ENCODE peak calls at places on chromosome 17, in five cellular contexts. One of them, this sample, is unnamed.

GRCh38 chr17:68328676-68329075 is 37.4 kb downstream of the ARSG start:
- DNase-seq in T-helper 9 cell: no peak
- DNase-seq in HEK293T: no peak
- DNase-seq in AG04450: no peak
- DNase-seq in amygdala: no peak
- DNase-seq in this sample: no peak

GRCh38 chr17:10875411-10875810 is 37.5 kb upstream of the PIRT start:
- DNase-seq in amygdala: no peak
- DNase-seq in HEK293T: peak; percentile 10
- DNase-seq in T-helper 9 cell: no peak
- DNase-seq in AG04450: no peak
- DNase-seq in this sample: no peak

GRCh38 chr17:49922095-49922494 is 46.9 kb upstream of the DLX4 start:
- DNase-seq in amygdala: no peak
- DNase-seq in T-helper 9 cell: no peak
- DNase-seq in AG04450: no peak
- DNase-seq in HEK293T: no peak
- DNase-seq in this sample: no peak

GRCh38 chr17:300881-301280 is 51.7 kb downstream of the RPH3AL start:
- DNase-seq in T-helper 9 cell: no peak
- DNase-seq in amygdala: no peak
- DNase-seq in HEK293T: no peak
- DNase-seq in AG04450: no peak
- DNase-seq in this sample: no peak

GRCh38 chr17:40111221-40112128 is 10.3 kb upstream of the MSL1 start:
- DNase-seq in T-helper 9 cell: no peak
- DNase-seq in HEK293T: peak; percentile 75
- DNase-seq in AG04450: peak; percentile 87
- DNase-seq in amygdala: peak; percentile 40
- DNase-seq in this sample: peak; percentile 75

GRCh38 chr17:44467108-44467507 is 36.1 kb downstream of the GPATCH8 start:
- DNase-seq in amygdala: no peak
- DNase-seq in T-helper 9 cell: no peak
- DNase-seq in AG04450: no peak
- DNase-seq in HEK293T: no peak
- DNase-seq in this sample: no peak

GRCh38 chr17:48546187-48546923 is 1.4 kb upstream of the HOXB2 start:
- DNase-seq in T-helper 9 cell: no peak
- DNase-seq in AG04450: no peak
- DNase-seq in HEK293T: no peak
- DNase-seq in amygdala: no peak
- DNase-seq in this sample: no peak

GRCh38 chr17:68317458-68317857 is 26.2 kb downstream of the ARSG start:
- DNase-seq in HEK293T: no peak
- DNase-seq in AG04450: no peak
- DNase-seq in amygdala: no peak
- DNase-seq in T-helper 9 cell: no peak
- DNase-seq in this sample: no peak

GRCh38 chr17:19716108-19717030 is at the start of gene SLC47A2:
- DNase-seq in AG04450: no peak
- DNase-seq in HEK293T: no peak
- DNase-seq in amygdala: no peak
- DNase-seq in T-helper 9 cell: no peak
- DNase-seq in this sample: no peak